ENCODE peak calls at places on chromosomes 4 and X, in ten cellular contexts. L is CD4-positive, alpha-beta T cell; U is astrocyte of the hippocampus; O is stimulated activated naive CD4-positive, alpha-beta T cell treated with Interleukin-2 at 50 U/mL for 16 hours; K is GM23248; V is naive thymus-derived CD8-positive, alpha-beta T cell; T is right atrium auricular region; W is OCI-LY7; G is HT1080; Z is activated naive CD4-positive, alpha-beta T cell treated with anti-CD3 and anti-CD28 coated beads for 36 hours. M is an unnamed sample.

GRCh38 chr4:105196523-105197145 is 50.0 kb downstream of the TET2 start:
- DNase-seq in L (no peak), U (no peak), O (no peak), K (peak; percentile 10), V (no peak), T (no peak), W (no peak), G (no peak), Z (no peak), M (no peak)

GRCh38 chrX:2469196-2469685 is 31.5 kb downstream of the DHRSX start:
- DNase-seq in L (no peak), U (no peak), O (no peak), K (no peak), V (no peak), T (no peak), W (no peak), G (no peak), Z (no peak), M (no peak)

GRCh38 chr4:107818301-107818910 is 6.3 kb upstream of the SGMS2 start:
- DNase-seq in L (no peak), U (peak; percentile 15), O (no peak), K (peak; percentile 48), V (no peak), T (no peak), W (no peak), G (peak; percentile 21), Z (no peak), M (no peak)

GRCh38 chrX:16771483-16772398 is 14.5 kb upstream of the TXLNG start:
- DNase-seq in L (no peak), U (peak; percentile 64), O (no peak), K (peak; percentile 44), V (no peak), T (no peak), W (no peak), G (peak; percentile 91), Z (no peak), M (peak; percentile 51)

GRCh38 chrX:10932842-10933440 is 178.2 kb upstream of the HCCS start:
- DNase-seq in L (no peak), U (no peak), O (no peak), K (peak; percentile 38), V (no peak), T (no peak), W (no peak), G (peak; percentile 1), Z (no peak), M (no peak)

GRCh38 chr4:17029964-17030363 is 131.5 kb upstream of the LDB2 start:
- DNase-seq in L (no peak), U (no peak), O (no peak), K (no peak), V (no peak), T (no peak), W (no peak), G (no peak), Z (no peak), M (no peak)

GRCh38 chr4:183987987-183988392 is 82.9 kb downstream of the STOX2 start:
- DNase-seq in L (no peak), U (peak; percentile 95), O (no peak), K (peak; percentile 95), V (no peak), T (peak; percentile 93), W (no peak), G (peak; percentile 77), Z (peak; percentile 22), M (no peak)

GRCh38 chr4:183797445-183798248 is 107.5 kb upstream of the STOX2 start:
- DNase-seq in L (no peak), U (peak; percentile 59), O (no peak), K (peak; percentile 34), V (no peak), T (no peak), W (no peak), G (no peak), Z (peak; percentile 32), M (no peak)

GRCh38 chr4:76984127-76984526 is 34.6 kb downstream of the SEPTIN11 start:
- DNase-seq in L (no peak), U (peak; percentile 61), O (no peak), K (peak; percentile 74), V (no peak), T (no peak), W (peak; percentile 9), G (peak; percentile 66), Z (no peak), M (peak; percentile 32)

GRCh38 chr4:184899261-184900134 is 73.7 kb upstream of the ACSL1 start:
- DNase-seq in L (no peak), U (peak; percentile 58), O (no peak), K (peak; percentile 61), V (no peak), T (no peak), W (no peak), G (no peak), Z (no peak), M (no peak)

GRCh38 chr4:147821555-147821954 is 89.7 kb downstream of the ARHGAP10 start:
- DNase-seq in L (no peak), U (no peak), O (no peak), K (peak; percentile 34), V (no peak), T (no peak), W (no peak), G (no peak), Z (no peak), M (no peak)

GRCh38 chr4:42710329-42710728 is 53.4 kb upstream of the ATP8A1 start:
- DNase-seq in L (no peak), U (no peak), O (no peak), K (no peak), V (no peak), T (no peak), W (no peak), G (no peak), Z (no peak), M (no peak)

GRCh38 chrX:113514906-113515305 is 674.3 kb upstream of the AMOT start:
- DNase-seq in L (no peak), U (peak; percentile 2), O (no peak), K (no peak), V (no peak), T (no peak), W (no peak), G (no peak), Z (no peak), M (no peak)

GRCh38 chr4:76083386-76083785 is 8.9 kb downstream of the ART3 start:
- DNase-seq in L (no peak), U (no peak), O (no peak), K (no peak), V (no peak), T (no peak), W (no peak), G (no peak), Z (no peak), M (no peak)

GRCh38 chr4:24889991-24890390 is 22.9 kb downstream of the CCDC149 start:
- DNase-seq in L (no peak), U (no peak), O (no peak), K (peak; percentile 38), V (no peak), T (no peak), W (no peak), G (no peak), Z (no peak), M (no peak)

GRCh38 chr4:177008836-177009501 is 216.2 kb upstream of the VEGFC start:
- DNase-seq in L (no peak), U (no peak), O (no peak), K (no peak), V (no peak), T (no peak), W (no peak), G (no peak), Z (no peak), M (no peak)

GRCh38 chr4:153326513-153326912 is 18.0 kb upstream of the MND1 start:
- DNase-seq in L (no peak), U (peak; percentile 58), O (no peak), K (peak; percentile 62), V (no peak), T (no peak), W (no peak), G (no peak), Z (no peak), M (no peak)

GRCh38 chr4:145618912-145619638 is at the start of gene MMAA:
- DNase-seq in L (peak; percentile 89), U (peak; percentile 98), O (peak; percentile 96), K (peak; percentile 99), V (peak; percentile 96), T (peak; percentile 91), W (peak; percentile 95), G (peak; percentile 89), Z (peak; percentile 95), M (peak; percentile 96)

GRCh38 chrX:38232287-38232686 is 11.6 kb upstream of the SRPX start:
- DNase-seq in L (no peak), U (peak; percentile 49), O (no peak), K (peak; percentile 69), V (no peak), T (no peak), W (no peak), G (peak; percentile 41), Z (no peak), M (no peak)

GRCh38 chrX:107628662-107629532 is 587 bp downstream of the PRPS1 start:
- DNase-seq in L (peak; percentile 41), U (peak; percentile 46), O (peak; percentile 44), K (peak; percentile 55), V (no peak), T (no peak), W (peak; percentile 68), G (peak; percentile 1), Z (peak; percentile 67), M (peak; percentile 66)

GRCh38 chr4:5890063-5890727 is 2.7 kb downstream of the CRMP1 start:
- DNase-seq in L (no peak), U (peak; percentile 85), O (no peak), K (no peak), V (no peak), T (no peak), W (no peak), G (no peak), Z (no peak), M (no peak)

GRCh38 chr4:28287837-28288236 is 1427.2 kb downstream of the STIM2 start:
- DNase-seq in L (no peak), U (peak; percentile 78), O (no peak), K (peak; percentile 97), V (no peak), T (no peak), W (no peak), G (peak; percentile 90), Z (no peak), M (no peak)

GRCh38 chr4:8539661-8540060 is 40.5 kb upstream of the GPR78 start:
- DNase-seq in L (no peak), U (no peak), O (no peak), K (no peak), V (no peak), T (no peak), W (no peak), G (no peak), Z (peak; percentile 13), M (no peak)

GRCh38 chr4:84967292-84967651 is 782 bp upstream of the WDFY3 start:
- DNase-seq in L (no peak), U (no peak), O (no peak), K (peak; percentile 70), V (no peak), T (no peak), W (no peak), G (no peak), Z (no peak), M (peak; percentile 56)

GRCh38 chr4:183758735-183759447 is 99.8 kb downstream of the TRAPPC11 start:
- DNase-seq in L (no peak), U (no peak), O (no peak), K (no peak), V (no peak), T (no peak), W (no peak), G (no peak), Z (no peak), M (peak; percentile 45)

GRCh38 chr4:85005865-85006377 is 39.4 kb upstream of the WDFY3 start:
- DNase-seq in L (no peak), U (peak; percentile 76), O (no peak), K (peak; percentile 93), V (no peak), T (no peak), W (no peak), G (peak; percentile 86), Z (no peak), M (no peak)

GRCh38 chr4:84596826-84597225 is 13.9 kb downstream of the CDS1 start:
- DNase-seq in L (no peak), U (no peak), O (no peak), K (no peak), V (no peak), T (no peak), W (no peak), G (no peak), Z (peak; percentile 43), M (peak; percentile 5)

GRCh38 chr4:87758278-87758677 is 41.1 kb upstream of the IBSP start:
- DNase-seq in L (no peak), U (no peak), O (no peak), K (peak; percentile 13), V (no peak), T (no peak), W (no peak), G (no peak), Z (no peak), M (no peak)

M was measured in erythroblast.